ENCODE peak calls at places on chromosomes 6 and 20, in four cellular contexts. One of them, this sample, is unnamed.

GRCh38 chr6:38612386-38612965 is 27.3 kb downstream of the BTBD9 start:
- DNase-seq in H9: no peak
- DNase-seq in H1: no peak
- DNase-seq in IMR-90: peak; percentile 82
- DNase-seq in this sample: peak; percentile 20

GRCh38 chr20:62419759-62420158 is 7.6 kb downstream of the RBBP8NL start:
- DNase-seq in H9: no peak
- DNase-seq in H1: no peak
- DNase-seq in IMR-90: no peak
- DNase-seq in this sample: no peak

GRCh38 chr6:140344149-140344913 is 969.9 kb upstream of the CITED2 start:
- DNase-seq in H9: no peak
- DNase-seq in H1: no peak
- DNase-seq in IMR-90: peak; percentile 67
- DNase-seq in this sample: peak; percentile 16

GRCh38 chr6:70586114-70586513 is 19.4 kb downstream of the SDHAF4 start:
- DNase-seq in H9: no peak
- DNase-seq in H1: no peak
- DNase-seq in IMR-90: no peak
- DNase-seq in this sample: no peak

GRCh38 chr6:112909781-112910180 is 562.7 kb downstream of the RFPL4B start:
- DNase-seq in H9: no peak
- DNase-seq in H1: no peak
- DNase-seq in IMR-90: peak; percentile 3
- DNase-seq in this sample: peak; percentile 63

GRCh38 chr6:8481727-8482126 is 46.4 kb upstream of the SLC35B3 start:
- DNase-seq in H9: no peak
- DNase-seq in H1: no peak
- DNase-seq in IMR-90: no peak
- DNase-seq in this sample: peak; percentile 72

GRCh38 chr20:3163099-3164042 is 3.7 kb upstream of the FASTKD5 start:
- DNase-seq in H9: no peak
- DNase-seq in H1: no peak
- DNase-seq in IMR-90: no peak
- DNase-seq in this sample: no peak

GRCh38 chr6:2793491-2794151 is 28.4 kb downstream of the WRNIP1 start:
- DNase-seq in H9: no peak
- DNase-seq in H1: no peak
- DNase-seq in IMR-90: no peak
- DNase-seq in this sample: no peak

GRCh38 chr6:31058128-31058894 is 48.0 kb downstream of the MUC22 start:
- DNase-seq in H9: no peak
- DNase-seq in H1: no peak
- DNase-seq in IMR-90: peak; percentile 98
- DNase-seq in this sample: no peak

GRCh38 chr6:163708459-163708858 is 293.9 kb downstream of the QKI start:
- DNase-seq in H9: no peak
- DNase-seq in H1: no peak
- DNase-seq in IMR-90: no peak
- DNase-seq in this sample: no peak

GRCh38 chr6:170114956-170115855 is 175.7 kb downstream of the DLL1 start:
- DNase-seq in H9: peak; percentile 22
- DNase-seq in H1: no peak
- DNase-seq in IMR-90: no peak
- DNase-seq in this sample: peak; percentile 10

GRCh38 chr6:154503576-154504501 is 6.6 kb downstream of the CNKSR3 start:
- DNase-seq in H9: no peak
- DNase-seq in H1: no peak
- DNase-seq in IMR-90: no peak
- DNase-seq in this sample: no peak

GRCh38 chr6:63805808-63806572 is 170.4 kb downstream of the PHF3 start:
- DNase-seq in H9: no peak
- DNase-seq in H1: no peak
- DNase-seq in IMR-90: peak; percentile 95
- DNase-seq in this sample: peak; percentile 37

GRCh38 chr6:127210725-127211124 is 55.9 kb upstream of the RNF146 start:
- DNase-seq in H9: no peak
- DNase-seq in H1: no peak
- DNase-seq in IMR-90: no peak
- DNase-seq in this sample: no peak

GRCh38 chr6:129188795-129189194 is 305.9 kb downstream of the LAMA2 start:
- DNase-seq in H9: no peak
- DNase-seq in H1: no peak
- DNase-seq in IMR-90: no peak
- DNase-seq in this sample: no peak

GRCh38 chr6:489001-489400 is 97.4 kb downstream of the IRF4 start:
- DNase-seq in H9: no peak
- DNase-seq in H1: no peak
- DNase-seq in IMR-90: no peak
- DNase-seq in this sample: no peak

GRCh38 chr6:151027295-151027747 is 161.8 kb downstream of the MTHFD1L start:
- DNase-seq in H9: no peak
- DNase-seq in H1: no peak
- DNase-seq in IMR-90: no peak
- DNase-seq in this sample: no peak

GRCh38 chr6:130587778-130588520 is 222.1 kb downstream of the TMEM200A start:
- DNase-seq in H9: no peak
- DNase-seq in H1: no peak
- DNase-seq in IMR-90: peak; percentile 91
- DNase-seq in this sample: no peak

GRCh38 chr20:15011631-15012030 is 674.2 kb upstream of the FLRT3 start:
- DNase-seq in H9: no peak
- DNase-seq in H1: no peak
- DNase-seq in IMR-90: no peak
- DNase-seq in this sample: no peak

GRCh38 chr6:11263185-11263817 is 30.8 kb upstream of the NEDD9 start:
- DNase-seq in H9: no peak
- DNase-seq in H1: no peak
- DNase-seq in IMR-90: peak; percentile 84
- DNase-seq in this sample: peak; percentile 95

GRCh38 chr6:16275230-16275574 is 36.8 kb downstream of the GMPR start:
- DNase-seq in H9: no peak
- DNase-seq in H1: no peak
- DNase-seq in IMR-90: no peak
- DNase-seq in this sample: no peak

GRCh38 chr6:170291271-170292110 is 613 bp upstream of the DLL1 start:
- DNase-seq in H9: peak; percentile 92
- DNase-seq in H1: peak; percentile 67
- DNase-seq in IMR-90: no peak
- DNase-seq in this sample: peak; percentile 58

GRCh38 chr6:54810182-54810581 is 36.4 kb upstream of the FAM83B start:
- DNase-seq in H9: no peak
- DNase-seq in H1: no peak
- DNase-seq in IMR-90: peak; percentile 56
- DNase-seq in this sample: no peak

GRCh38 chr6:168884646-168885086 is 369.0 kb downstream of the THBS2 start:
- DNase-seq in H9: peak; percentile 87
- DNase-seq in H1: no peak
- DNase-seq in IMR-90: peak; percentile 5
- DNase-seq in this sample: peak; percentile 63

GRCh38 chr6:157946865-157947532 is 34.7 kb upstream of the SYNJ2 start:
- DNase-seq in H9: no peak
- DNase-seq in H1: no peak
- DNase-seq in IMR-90: peak; percentile 10
- DNase-seq in this sample: peak; percentile 59

GRCh38 chr6:90375681-90376439 is 79.2 kb upstream of the BACH2 start:
- DNase-seq in H9: no peak
- DNase-seq in H1: no peak
- DNase-seq in IMR-90: peak; percentile 87
- DNase-seq in this sample: no peak

GRCh38 chr20:58722877-58723627 is 30.5 kb downstream of the NPEPL1 start:
- DNase-seq in H9: no peak
- DNase-seq in H1: no peak
- DNase-seq in IMR-90: no peak
- DNase-seq in this sample: no peak

GRCh38 chr6:135498178-135498841 is 770 bp upstream of the AHI1 start:
- DNase-seq in H9: peak; percentile 33
- DNase-seq in H1: no peak
- DNase-seq in IMR-90: peak; percentile 94
- DNase-seq in this sample: peak; percentile 73

GRCh38 chr20:5668529-5668868 is 81.7 kb upstream of the SHLD1 start:
- DNase-seq in H9: no peak
- DNase-seq in H1: no peak
- DNase-seq in IMR-90: no peak
- DNase-seq in this sample: no peak

GRCh38 chr20:5662769-5663168 is 87.4 kb upstream of the SHLD1 start:
- DNase-seq in H9: no peak
- DNase-seq in H1: no peak
- DNase-seq in IMR-90: no peak
- DNase-seq in this sample: no peak

GRCh38 chr20:5663396-5663795 is 86.8 kb upstream of the SHLD1 start:
- DNase-seq in H9: no peak
- DNase-seq in H1: no peak
- DNase-seq in IMR-90: no peak
- DNase-seq in this sample: no peak

GRCh38 chr20:5667703-5668528 is 82.3 kb upstream of the SHLD1 start:
- DNase-seq in H9: no peak
- DNase-seq in H1: no peak
- DNase-seq in IMR-90: no peak
- DNase-seq in this sample: no peak

GRCh38 chr20:5665417-5665816 is 84.8 kb upstream of the SHLD1 start:
- DNase-seq in H9: no peak
- DNase-seq in H1: no peak
- DNase-seq in IMR-90: no peak
- DNase-seq in this sample: no peak
- H3K18ac ChIP-seq in H9: no peak overlapping the region
- H3K18ac ChIP-seq in H1: no peak overlapping the region
- H3K18ac ChIP-seq in IMR-90: no peak overlapping the region
- H3K18ac ChIP-seq in this sample: no peak overlapping the region

GRCh38 chr6:106748547-106749207 is 119.3 kb downstream of the QRSL1 start:
- DNase-seq in H9: peak; percentile 48
- DNase-seq in H1: peak; percentile 41
- DNase-seq in IMR-90: no peak
- DNase-seq in this sample: peak; percentile 88
- H3K4me1 ChIP-seq in H9: peaks cover 12% of the 10 kb centered on the region
- H3K4me1 ChIP-seq in H1: peaks cover 19% of the 10 kb centered on the region
- H3K4me1 ChIP-seq in IMR-90: no peaks in the 10 kb centered on the region
- H3K4me1 ChIP-seq in this sample: peaks cover 7% of the 10 kb centered on the region

GRCh38 chr6:34099878-34100277 is 46.0 kb downstream of the GRM4 start:
- DNase-seq in H9: no peak
- DNase-seq in H1: no peak
- DNase-seq in IMR-90: no peak
- DNase-seq in this sample: no peak
- H4K5ac ChIP-seq in H9: no peak overlapping the region
- H4K5ac ChIP-seq in H1: no peak overlapping the region
- H4K5ac ChIP-seq in IMR-90: no peak overlapping the region
- H4K5ac ChIP-seq in this sample: no peak overlapping the region

DNA sequence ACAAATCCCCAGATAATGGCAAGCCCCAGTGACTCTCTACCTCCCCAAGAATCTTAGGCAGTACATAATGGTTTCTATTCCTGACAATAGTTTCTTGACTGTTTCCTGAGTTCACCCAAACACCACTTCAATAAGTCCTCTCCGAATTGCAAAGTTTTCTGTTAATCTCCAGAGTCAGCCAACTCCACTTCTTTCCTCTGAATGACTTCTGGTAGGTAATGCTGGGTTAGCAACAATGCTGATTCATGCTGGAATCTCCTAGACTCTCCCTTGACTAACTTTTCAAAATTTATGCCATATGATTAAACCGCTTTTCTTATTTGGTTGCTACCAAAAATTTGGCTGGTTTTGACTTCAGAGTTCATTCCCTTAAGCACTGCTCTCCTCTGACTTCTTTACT is 249.6 kb upstream of the PLN start:
- DNase-seq in H9: no peak
- DNase-seq in H1: no peak
- DNase-seq in IMR-90: peak; percentile 54
- DNase-seq in this sample: no peak
- H3K18ac ChIP-seq in H9: no peak overlapping the region
- H3K18ac ChIP-seq in H1: no peak overlapping the region
- H3K18ac ChIP-seq in IMR-90: peak overlapping the region; percentile 85
- H3K18ac ChIP-seq in this sample: no peak overlapping the region

GRCh38 chr20:17870063-17870740 is 98.4 kb downstream of the SNX5 start:
- DNase-seq in H9: no peak
- DNase-seq in H1: no peak
- DNase-seq in IMR-90: peak; percentile 32
- DNase-seq in this sample: no peak

GRCh38 chr20:17868700-17869231 is 99.8 kb downstream of the SNX5 start:
- DNase-seq in H9: no peak
- DNase-seq in H1: no peak
- DNase-seq in IMR-90: no peak
- DNase-seq in this sample: no peak

GRCh38 chr20:17871181-17871580 is 97.4 kb downstream of the SNX5 start:
- DNase-seq in H9: no peak
- DNase-seq in H1: no peak
- DNase-seq in IMR-90: peak; percentile 48
- DNase-seq in this sample: peak; percentile 60

GRCh38 chr20:17868146-17868545 is 100.4 kb downstream of the SNX5 start:
- DNase-seq in H9: no peak
- DNase-seq in H1: no peak
- DNase-seq in IMR-90: no peak
- DNase-seq in this sample: peak; percentile 30

GRCh38 chr20:17869295-17869994 is 99.1 kb downstream of the SNX5 start:
- DNase-seq in H9: no peak
- DNase-seq in H1: no peak
- DNase-seq in IMR-90: no peak
- DNase-seq in this sample: no peak
- H3K4me1 ChIP-seq in H9: peaks cover 13% of the 10 kb centered on the region
- H3K4me1 ChIP-seq in H1: peaks cover 39% of the 10 kb centered on the region
- H3K4me1 ChIP-seq in IMR-90: peaks cover 10% of the 10 kb centered on the region
- H3K4me1 ChIP-seq in this sample: peaks cover 7% of the 10 kb centered on the region

GRCh38 chr6:115999256-115999655 is 61.4 kb downstream of the FRK start:
- DNase-seq in H9: no peak
- DNase-seq in H1: no peak
- DNase-seq in IMR-90: no peak
- DNase-seq in this sample: no peak

GRCh38 chr6:116008470-116009229 is 52.0 kb downstream of the FRK start:
- DNase-seq in H9: no peak
- DNase-seq in H1: no peak
- DNase-seq in IMR-90: peak; percentile 58
- DNase-seq in this sample: peak; percentile 32

GRCh38 chr6:116005508-116005855 is 55.2 kb downstream of the FRK start:
- DNase-seq in H9: no peak
- DNase-seq in H1: no peak
- DNase-seq in IMR-90: no peak
- DNase-seq in this sample: no peak

GRCh38 chr6:116004841-116005507 is 55.7 kb downstream of the FRK start:
- DNase-seq in H9: no peak
- DNase-seq in H1: no peak
- DNase-seq in IMR-90: no peak
- DNase-seq in this sample: no peak

DNA sequence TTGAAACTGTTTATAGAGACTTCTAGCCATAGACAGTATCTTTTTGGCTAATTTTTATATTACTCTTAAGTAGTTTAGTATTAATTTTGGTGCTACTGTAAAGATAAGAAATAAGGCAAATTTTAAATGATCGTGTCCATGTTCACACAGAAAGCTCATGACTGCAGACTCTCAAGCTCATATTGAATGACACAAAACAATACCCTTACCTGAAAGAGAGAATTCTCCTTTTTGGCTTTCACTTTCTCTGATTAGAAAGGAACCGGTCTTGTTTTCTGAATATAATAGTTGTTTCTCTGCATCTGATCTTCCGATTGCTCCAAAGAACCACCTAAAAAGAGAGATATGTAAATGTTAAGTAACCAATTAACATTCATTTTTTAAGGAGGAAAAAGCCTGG is 57.0 kb downstream of the FRK start:
- DNase-seq in H9: no peak
- DNase-seq in H1: no peak
- DNase-seq in IMR-90: no peak
- DNase-seq in this sample: no peak
- H4K5ac ChIP-seq in H9: no peak overlapping the region
- H4K5ac ChIP-seq in H1: no peak overlapping the region
- H4K5ac ChIP-seq in IMR-90: no peak overlapping the region
- H4K5ac ChIP-seq in this sample: no peak overlapping the region